ENCODE peak calls at places on chromosome 22, in six cellular contexts. F is neuronal stem cell, D is H1, L is IMR-90, M is H9, O is trophoblast cell. T is an unnamed sample.

GRCh38 chr22:30043181-30043580 is 37.1 kb upstream of the HORMAD2 start:
- DNase-seq in F (no peak), D (no peak), L (no peak), M (no peak), O (no peak), T (no peak)

GRCh38 chr22:47401976-47402770 is 639.7 kb downstream of the TBC1D22A start:
- DNase-seq in F (no peak), D (no peak), L (no peak), M (no peak), O (no peak), T (no peak)

GRCh38 chr22:17783773-17784480 is 9.7 kb upstream of the BID start:
- DNase-seq in F (no peak), D (no peak), L (no peak), M (no peak), O (no peak), T (no peak)

GRCh38 chr22:35310556-35311550 is 11.2 kb downstream of the TOM1 start:
- DNase-seq in F (no peak), D (no peak), L (no peak), M (no peak), O (no peak), T (no peak)

GRCh38 chr22:20867179-20868099 is 8.6 kb downstream of the SNAP29 start:
- DNase-seq in F (peak; percentile 27), D (no peak), L (peak; percentile 46), M (no peak), O (no peak), T (peak; percentile 82)

GRCh38 chr22:26718905-26719304 is 61.5 kb downstream of the MIAT start:
- DNase-seq in F (no peak), D (no peak), L (peak; percentile 91), M (no peak), O (no peak), T (peak; percentile 90)

GRCh38 chr22:20015971-20016733 is 471 bp downstream of the ARVCF start:
- DNase-seq in F (no peak), D (peak; percentile 82), L (no peak), M (peak; percentile 58), O (peak; percentile 16), T (peak; percentile 37)

GRCh38 chr22:46233231-46233630 is 16.9 kb downstream of the CDPF1 start:
- DNase-seq in F (no peak), D (no peak), L (peak; percentile 29), M (no peak), O (no peak), T (no peak)

GRCh38 chr22:27476729-27477128 is 324.8 kb downstream of the MN1 start:
- DNase-seq in F (no peak), D (no peak), L (peak; percentile 83), M (peak; percentile 46), O (peak; percentile 61), T (peak; percentile 59)

GRCh38 chr22:50737728-50738648 is at the start of gene ACR:
- DNase-seq in F (no peak), D (no peak), L (no peak), M (no peak), O (no peak), T (no peak)

GRCh38 chr22:44088976-44089570 is 65.0 kb downstream of the PARVB start:
- DNase-seq in F (no peak), D (no peak), L (peak; percentile 22), M (no peak), O (no peak), T (no peak)

DNA sequence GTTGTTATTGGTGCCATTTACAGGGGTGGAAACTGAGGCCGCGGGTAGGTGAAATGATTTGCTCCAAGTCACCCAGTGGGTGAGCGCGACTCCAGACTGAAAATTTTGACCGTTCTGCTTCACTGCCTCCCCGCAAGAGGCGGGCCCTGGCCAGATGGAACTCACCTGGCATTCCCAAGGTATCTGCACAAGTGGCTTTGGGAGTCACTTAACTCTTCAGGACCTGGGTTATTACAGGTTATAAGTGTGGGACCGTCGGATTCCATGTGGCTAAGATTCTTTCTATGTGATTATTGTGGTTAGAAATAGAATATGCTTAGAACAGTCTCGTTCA is 598 bp downstream of the CABIN1 start:
- DNase-seq in F (no peak), D (no peak), L (no peak), M (no peak), O (peak; percentile 41), T (no peak)
- H2AFZ ChIP-seq in F (peak overlapping the region; percentile 95), D (peak overlapping the region; percentile 5), L (peak overlapping the region; percentile 99), M (no peak overlapping the region), O (peak overlapping the region; percentile 96), T (peak overlapping the region; percentile 20)

GRCh38 chr22:31244044-31244942 is 32.2 kb downstream of the LIMK2 start:
- DNase-seq in F (no peak), D (no peak), L (peak; percentile 80), M (peak; percentile 83), O (peak; percentile 83), T (peak; percentile 94)
- H3K4ac ChIP-seq in F (no peak overlapping the region), D (no peak overlapping the region), L (peak overlapping the region; percentile 79), M (no peak overlapping the region), O (peak overlapping the region; percentile 80), T (peak overlapping the region; percentile 52)

GRCh38 chr22:24727218-24727851 is 47.2 kb downstream of the PIWIL3 start:
- DNase-seq in F (no peak), D (no peak), L (peak; percentile 94), M (no peak), O (no peak), T (peak; percentile 77)

GRCh38 chr22:24728790-24729637 is 45.5 kb downstream of the PIWIL3 start:
- DNase-seq in F (no peak), D (no peak), L (peak; percentile 74), M (no peak), O (no peak), T (peak; percentile 49)

GRCh38 chr22:24731786-24732185 is 42.7 kb downstream of the PIWIL3 start:
- DNase-seq in F (no peak), D (no peak), L (no peak), M (no peak), O (no peak), T (no peak)

GRCh38 chr22:24726848-24727217 is 47.7 kb downstream of the PIWIL3 start:
- DNase-seq in F (no peak), D (no peak), L (no peak), M (no peak), O (no peak), T (no peak)

DNA sequence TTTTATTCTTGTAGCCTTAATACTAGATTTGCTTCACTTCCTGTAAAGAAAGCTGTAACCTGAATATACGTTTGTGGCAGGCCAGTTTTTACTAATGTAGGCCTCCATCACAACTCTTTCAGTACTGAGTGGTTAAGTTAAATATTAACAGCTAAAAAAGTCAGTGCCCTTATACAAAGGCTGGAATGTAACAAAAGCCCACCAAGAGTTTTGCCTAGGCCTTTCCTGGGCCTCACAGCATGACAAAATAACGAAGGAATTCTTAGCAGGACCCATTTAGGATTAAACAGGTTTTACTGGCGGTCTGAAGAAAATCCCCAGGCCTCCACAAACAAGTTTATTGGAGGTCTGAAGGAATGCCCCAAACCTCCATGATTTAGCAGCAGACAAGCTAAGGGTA is 43.7 kb downstream of the PIWIL3 start:
- DNase-seq in F (no peak), D (no peak), L (no peak), M (no peak), O (no peak), T (no peak)
- H2AFZ ChIP-seq in F (peak overlapping the region; percentile 74), D (no peak overlapping the region), L (no peak overlapping the region), M (no peak overlapping the region), O (no peak overlapping the region), T (no peak overlapping the region)

DNA sequence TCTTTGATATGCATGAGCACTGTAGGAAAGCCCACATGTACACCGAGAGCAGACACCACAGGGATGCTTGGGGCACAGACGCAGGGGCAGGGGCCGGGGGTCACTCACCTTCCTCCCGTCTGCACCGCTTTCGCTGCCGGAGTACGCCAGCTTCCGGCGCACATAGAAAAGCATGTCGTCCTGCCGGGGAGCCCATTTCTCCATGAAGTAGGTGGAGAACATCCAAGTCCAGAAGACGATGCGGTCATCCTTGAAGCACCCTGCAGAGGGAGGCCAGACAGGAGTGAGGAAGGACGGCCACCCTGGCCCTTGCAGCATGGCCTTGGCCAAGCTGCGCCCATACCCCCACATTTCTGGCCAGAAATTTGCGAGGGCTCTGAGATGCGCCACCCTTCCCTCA is 28.8 kb downstream of the KIAA0930 start:
- DNase-seq in F (no peak), D (no peak), L (no peak), M (no peak), O (no peak), T (no peak)
- H3K4ac ChIP-seq in F (no peak overlapping the region), D (peak overlapping the region; percentile 81), L (peak overlapping the region; percentile 76), M (no peak overlapping the region), O (no peak overlapping the region), T (peak overlapping the region; percentile 10)

DNA sequence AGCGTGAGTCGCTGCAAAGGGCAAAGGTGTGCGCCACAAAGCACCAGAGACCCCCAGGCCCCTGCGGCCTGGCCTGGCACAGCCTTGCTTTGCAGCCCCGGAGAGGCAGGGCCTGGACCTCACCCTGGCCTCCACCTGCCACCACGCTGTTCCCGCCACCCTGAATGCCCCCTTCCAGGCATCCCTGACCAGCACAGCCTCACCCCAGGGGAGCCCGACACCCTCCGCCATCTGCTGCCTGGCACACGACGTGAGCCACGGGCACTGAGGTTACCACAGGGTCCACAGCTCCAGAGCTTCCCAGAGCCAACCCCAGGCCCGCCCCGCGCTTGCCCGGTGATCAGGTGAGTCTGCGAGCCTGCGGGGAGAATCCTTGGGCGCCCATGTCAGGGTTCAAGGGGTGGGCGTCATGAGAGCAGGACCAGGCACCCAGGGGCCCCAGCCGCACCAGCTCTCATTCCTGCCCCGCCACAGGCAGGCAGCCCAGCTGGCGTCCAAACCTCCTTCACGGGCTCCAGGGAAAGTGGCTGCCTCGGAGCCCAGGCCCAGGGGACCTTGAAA is 171.3 kb downstream of the BRD1 start:
- DNase-seq in F (no peak), D (no peak), L (no peak), M (no peak), O (no peak), T (no peak)
- H2AFZ ChIP-seq in F (peak overlapping the region; percentile 56), D (no peak overlapping the region), L (no peak overlapping the region), M (no peak overlapping the region), O (no peak overlapping the region), T (no peak overlapping the region)

GRCh38 chr22:23176645-23177027 is 3.7 kb upstream of the BCR start:
- DNase-seq in F (no peak), D (no peak), L (no peak), M (no peak), O (no peak), T (no peak)
- H3K4ac ChIP-seq in F (no peak overlapping the region), D (no peak overlapping the region), L (no peak overlapping the region), M (no peak overlapping the region), O (no peak overlapping the region), T (no peak overlapping the region)

GRCh38 chr22:32286290-32286840 is 31.2 kb upstream of the SLC5A4 start:
- DNase-seq in F (no peak), D (no peak), L (no peak), M (no peak), O (no peak), T (no peak)

DNA sequence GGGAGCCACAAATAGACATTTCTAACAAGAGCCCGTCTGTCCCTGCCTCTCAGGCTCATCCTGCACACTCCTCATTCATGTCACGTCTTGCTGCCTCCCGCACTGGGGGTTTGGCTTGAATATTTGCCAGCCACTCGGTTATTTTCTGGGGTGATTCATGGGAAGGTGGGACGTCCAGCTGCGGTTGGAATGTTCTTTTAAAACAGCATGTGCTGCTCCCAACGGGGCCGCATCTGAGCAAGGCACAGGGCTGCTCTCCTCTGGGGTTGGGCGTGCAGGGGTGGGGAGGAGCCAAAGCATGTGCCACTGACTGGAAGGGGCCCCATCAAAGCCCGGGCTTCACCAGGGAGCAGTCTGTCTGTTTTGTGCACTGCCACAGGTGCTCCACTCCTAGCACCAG is 25.9 kb upstream of the SLC5A4 start:
- DNase-seq in F (no peak), D (no peak), L (no peak), M (no peak), O (no peak), T (no peak)
- H2AFZ ChIP-seq in F (peak overlapping the region; percentile 75), D (no peak overlapping the region), L (no peak overlapping the region), M (no peak overlapping the region), O (no peak overlapping the region), T (no peak overlapping the region)